ENCODE peak calls at places on chromosomes 2 and 18, in five cellular contexts. Q, O, X, Z and W are unnamed samples.

GRCh38 chr2:148926291-148926961 is 51.4 kb downstream of the KIF5C start:
- DNase-seq in Q (peak; percentile 9), O (peak; percentile 48), X (peak; percentile 9), Z (peak; percentile 56), W (peak; percentile 88)

GRCh38 chr2:11889101-11889850 is 142.8 kb downstream of the LPIN1 start:
- DNase-seq in Q (no peak), O (no peak), X (no peak), Z (no peak), W (no peak)

GRCh38 chr18:5297582-5297981 is 2.1 kb upstream of the ZBTB14 start:
- DNase-seq in Q (no peak), O (peak; percentile 36), X (no peak), Z (no peak), W (no peak)

GRCh38 chr2:160952462-160952861 is 207.8 kb upstream of the TANK start:
- DNase-seq in Q (no peak), O (no peak), X (no peak), Z (no peak), W (no peak)

GRCh38 chr2:153432381-153432780 is 46.2 kb downstream of the RPRM start:
- DNase-seq in Q (no peak), O (no peak), X (no peak), Z (no peak), W (no peak)

GRCh38 chr2:100654611-100655010 is 91.8 kb downstream of the PDCL3 start:
- DNase-seq in Q (no peak), O (no peak), X (no peak), Z (no peak), W (no peak)

GRCh38 chr2:60549250-60550150 is 4.0 kb downstream of the BCL11A start:
- DNase-seq in Q (no peak), O (no peak), X (no peak), Z (no peak), W (peak; percentile 75)

GRCh38 chr2:20033341-20033740 is 18.1 kb downstream of the LAPTM4A start:
- DNase-seq in Q (no peak), O (no peak), X (no peak), Z (no peak), W (no peak)

GRCh38 chr2:173874003-173874898 is 90.9 kb downstream of the SP3 start:
- DNase-seq in Q (no peak), O (no peak), X (no peak), Z (no peak), W (no peak)

GRCh38 chr2:232463701-232464533 is 8.0 kb downstream of the ALPI start:
- DNase-seq in Q (no peak), O (no peak), X (no peak), Z (no peak), W (no peak)

GRCh38 chr2:186130678-186131511 is 355.2 kb upstream of the ZC3H15 start:
- DNase-seq in Q (no peak), O (no peak), X (no peak), Z (no peak), W (peak; percentile 36)

GRCh38 chr2:207632575-207633492 is 7.6 kb upstream of the METTL21A start:
- DNase-seq in Q (peak; percentile 44), O (peak; percentile 69), X (no peak), Z (no peak), W (no peak)

GRCh38 chr2:135043345-135043744 is 3.9 kb downstream of the MAP3K19 start:
- DNase-seq in Q (no peak), O (no peak), X (no peak), Z (peak; percentile 27), W (peak; percentile 17)

GRCh38 chr2:20680744-20681143 is 13.8 kb downstream of the GDF7 start:
- DNase-seq in Q (no peak), O (no peak), X (no peak), Z (no peak), W (no peak)

GRCh38 chr2:203849010-203849409 is 18.6 kb upstream of the CTLA4 start:
- DNase-seq in Q (no peak), O (no peak), X (no peak), Z (no peak), W (no peak)

GRCh38 chr2:41854227-41854626 is 193.6 kb upstream of the PKDCC start:
- DNase-seq in Q (no peak), O (no peak), X (no peak), Z (no peak), W (no peak)

GRCh38 chr2:158501301-158501700 is 44.5 kb downstream of the PKP4 start:
- DNase-seq in Q (no peak), O (no peak), X (no peak), Z (no peak), W (no peak)

GRCh38 chr2:136767030-136767429 is 1.7 kb downstream of the THSD7B start:
- DNase-seq in Q (no peak), O (no peak), X (no peak), Z (no peak), W (no peak)

GRCh38 chr2:26615336-26616031 is 25.7 kb downstream of the CIB4 start:
- DNase-seq in Q (no peak), O (no peak), X (no peak), Z (peak; percentile 27), W (peak; percentile 56)

GRCh38 chr18:47545613-47546012 is 294.2 kb upstream of the SKOR2 start:
- DNase-seq in Q (no peak), O (peak; percentile 14), X (no peak), Z (no peak), W (peak; percentile 68)

GRCh38 chr18:28063181-28063790 is 113.6 kb downstream of the CDH2 start:
- DNase-seq in Q (no peak), O (no peak), X (no peak), Z (no peak), W (no peak)

GRCh38 chr2:48315847-48316194 is 214.1 kb upstream of the STON1 start:
- DNase-seq in Q (no peak), O (peak; percentile 52), X (no peak), Z (peak; percentile 12), W (peak; percentile 62)

GRCh38 chr2:6944546-6944945 is 27.3 kb downstream of the RNF144A start:
- DNase-seq in Q (no peak), O (no peak), X (no peak), Z (no peak), W (no peak)

GRCh38 chr2:137659616-137660015 is 304.7 kb upstream of the HNMT start:
- DNase-seq in Q (no peak), O (peak; percentile 12), X (no peak), Z (no peak), W (peak; percentile 12)

GRCh38 chr2:239936838-239937581 is 88.1 kb downstream of the NDUFA10 start:
- DNase-seq in Q (no peak), O (no peak), X (no peak), Z (no peak), W (no peak)

GRCh38 chr2:47221956-47222355 is 66.8 kb upstream of the STPG4 start:
- DNase-seq in Q (no peak), O (no peak), X (no peak), Z (no peak), W (no peak)

GRCh38 chr2:182951948-182952663 is 85.7 kb upstream of the FRZB start:
- DNase-seq in Q (no peak), O (no peak), X (no peak), Z (no peak), W (no peak)

GRCh38 chr2:12381543-12382323 is 335.0 kb upstream of the TRIB2 start:
- DNase-seq in Q (no peak), O (no peak), X (no peak), Z (no peak), W (peak; percentile 69)

DNA sequence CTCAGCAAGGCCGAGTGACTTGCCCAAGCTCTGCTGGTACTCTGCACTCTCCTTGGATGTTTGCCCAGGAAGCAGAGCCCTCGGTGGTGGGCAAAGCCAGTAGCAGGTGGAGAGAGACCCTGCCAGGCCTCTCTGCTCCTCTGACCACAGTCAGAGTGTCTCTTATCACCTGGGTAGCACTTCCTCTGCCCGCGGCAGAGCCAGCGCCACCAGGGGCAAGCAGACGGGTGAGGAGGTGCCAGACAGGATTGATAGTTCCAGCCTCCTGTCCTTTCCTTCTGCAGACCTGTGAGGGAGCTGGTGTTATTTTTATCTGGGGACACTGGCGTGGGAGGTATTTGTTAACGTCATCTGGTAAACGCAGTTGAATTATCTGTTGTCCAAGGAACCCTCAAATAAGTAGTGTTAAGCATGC is 152.9 kb downstream of the SMAD7 start:
- DNase-seq in Q (no peak), O (no peak), X (no peak), Z (peak; percentile 14), W (no peak)
- TF ChIP-seq JUNB in Q (no peak), O (no peak), X (no peak), Z (no peak), W (no peak)

GRCh38 chr2:64086347-64087082 is 57.7 kb downstream of the PELI1 start:
- DNase-seq in Q (no peak), O (no peak), X (no peak), Z (no peak), W (no peak)

GRCh38 chr2:64094663-64095382 is 49.4 kb downstream of the PELI1 start:
- DNase-seq in Q (no peak), O (no peak), X (no peak), Z (no peak), W (no peak)

GRCh38 chr2:64090264-64090663 is 54.0 kb downstream of the PELI1 start:
- DNase-seq in Q (no peak), O (no peak), X (no peak), Z (no peak), W (peak; percentile 30)

GRCh38 chr2:64093341-64093740 is 50.9 kb downstream of the PELI1 start:
- DNase-seq in Q (no peak), O (no peak), X (no peak), Z (no peak), W (no peak)

DNA sequence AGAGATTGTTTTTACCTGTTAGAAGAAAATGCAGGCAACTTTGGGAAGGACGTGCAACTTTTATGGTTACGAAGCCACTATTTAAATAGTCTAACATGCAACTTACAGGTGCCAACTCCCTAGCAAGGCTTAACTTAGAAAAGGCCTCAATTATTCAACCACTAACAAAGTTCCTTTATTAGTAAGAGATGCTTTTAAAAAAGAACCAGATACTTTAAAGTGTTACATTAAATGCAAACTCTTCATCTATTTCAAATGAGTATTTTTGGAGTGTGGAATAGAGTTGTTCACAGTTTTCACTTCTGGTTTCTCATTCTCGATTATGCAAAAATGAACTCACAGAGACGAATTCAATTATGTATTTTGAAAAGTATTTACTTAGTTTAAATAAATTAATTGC is 51.7 kb downstream of the PELI1 start:
- DNase-seq in Q (no peak), O (no peak), X (peak; percentile 68), Z (no peak), W (no peak)
- TF ChIP-seq JUNB in Q (no peak), O (no peak), X (peak; percentile 76), Z (no peak), W (no peak)

DNA sequence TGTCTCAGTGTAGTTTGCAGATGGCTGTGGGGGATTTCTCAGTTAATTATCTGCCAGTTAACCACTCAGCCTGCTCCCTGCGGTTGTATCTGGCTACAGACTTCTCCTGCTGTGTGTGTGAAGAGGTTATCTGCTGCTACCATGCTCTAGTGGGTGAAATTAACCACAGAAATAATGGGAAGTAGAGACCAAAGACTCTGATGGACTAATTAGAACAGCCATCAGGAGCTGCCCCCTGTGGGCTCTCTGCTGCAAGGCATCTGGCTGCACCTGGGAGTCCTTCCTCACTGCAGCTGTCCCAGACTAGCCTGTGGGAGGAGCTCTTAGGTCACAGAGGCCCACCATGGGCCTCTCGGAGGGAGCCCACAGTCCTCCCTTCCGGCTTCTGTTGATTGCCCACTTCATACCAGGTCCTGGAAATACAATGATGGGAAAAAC is 66.6 kb downstream of the CTIF start:
- DNase-seq in Q (no peak), O (peak; percentile 73), X (peak; percentile 23), Z (peak; percentile 74), W (peak; percentile 87)
- TF ChIP-seq JUNB in Q (no peak), O (no peak), X (no peak), Z (no peak), W (no peak)

DNA sequence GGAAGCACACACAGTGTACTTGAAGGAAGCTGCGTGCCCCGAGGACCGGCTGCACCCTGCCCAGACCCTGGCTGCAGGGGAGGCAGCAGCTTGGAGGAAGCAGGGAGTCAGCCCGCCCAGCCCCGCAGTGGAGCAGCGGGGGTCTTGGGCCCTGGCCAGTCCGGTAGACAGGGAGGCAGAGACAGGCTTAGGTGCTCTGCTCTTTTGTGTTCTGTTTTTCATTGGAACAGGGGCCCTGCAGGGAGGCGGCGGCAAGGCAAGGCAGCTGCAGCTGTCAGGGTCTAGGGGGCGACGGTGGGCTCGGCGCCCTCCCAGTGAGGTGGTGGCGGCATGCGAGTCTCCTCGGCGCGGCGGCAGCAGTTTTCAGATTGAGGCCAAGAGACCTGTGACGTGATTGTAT is 53.3 kb upstream of the TFCP2L1 start:
- DNase-seq in Q (no peak), O (no peak), X (no peak), Z (peak; percentile 22), W (peak; percentile 81)
- TF ChIP-seq JUNB in Q (no peak), O (no peak), X (no peak), Z (no peak), W (no peak)